ENCODE peak calls at places on chromosomes 7 and 10, in ten cellular contexts. One of them, this sample, is unnamed.

GRCh38 chr7:71026680-71027079 is 105.3 kb upstream of the GALNT17 start:
- DNase-seq in A549: no peak
- DNase-seq in nephron progenitor cell: no peak
- DNase-seq in brain microvascular endothelial cell: no peak
- DNase-seq in upper lobe of right lung: no peak
- DNase-seq in transverse colon: no peak
- DNase-seq in GM10248: no peak
- DNase-seq in BE2C: no peak
- DNase-seq in fibroblast of mammary gland: no peak
- DNase-seq in epithelial cell of esophagus: no peak
- DNase-seq in this sample: no peak

GRCh38 chr10:58642283-58642682 is 129.6 kb downstream of the BICC1 start:
- DNase-seq in GM10248: no peak
- DNase-seq in transverse colon: no peak
- DNase-seq in upper lobe of right lung: no peak
- DNase-seq in A549: no peak
- DNase-seq in fibroblast of mammary gland: peak; percentile 97
- DNase-seq in brain microvascular endothelial cell: no peak
- DNase-seq in BE2C: no peak
- DNase-seq in epithelial cell of esophagus: no peak
- DNase-seq in nephron progenitor cell: no peak
- DNase-seq in this sample: no peak

GRCh38 chr10:17780727-17781126 is 28.4 kb upstream of the MRC1 start:
- DNase-seq in fibroblast of mammary gland: no peak
- DNase-seq in epithelial cell of esophagus: no peak
- DNase-seq in transverse colon: no peak
- DNase-seq in brain microvascular endothelial cell: no peak
- DNase-seq in upper lobe of right lung: no peak
- DNase-seq in BE2C: peak; percentile 70
- DNase-seq in A549: no peak
- DNase-seq in nephron progenitor cell: no peak
- DNase-seq in GM10248: no peak
- DNase-seq in this sample: no peak

GRCh38 chr7:87886875-87887274 is 10.6 kb downstream of the DBF4 start:
- DNase-seq in fibroblast of mammary gland: peak; percentile 55
- DNase-seq in epithelial cell of esophagus: peak; percentile 53
- DNase-seq in A549: no peak
- DNase-seq in upper lobe of right lung: no peak
- DNase-seq in transverse colon: no peak
- DNase-seq in brain microvascular endothelial cell: no peak
- DNase-seq in nephron progenitor cell: no peak
- DNase-seq in GM10248: no peak
- DNase-seq in BE2C: no peak
- DNase-seq in this sample: no peak

GRCh38 chr7:155961241-155962190 is 149.3 kb upstream of the SHH start:
- DNase-seq in A549: no peak
- DNase-seq in transverse colon: no peak
- DNase-seq in brain microvascular endothelial cell: peak; percentile 60
- DNase-seq in nephron progenitor cell: peak; percentile 31
- DNase-seq in BE2C: no peak
- DNase-seq in fibroblast of mammary gland: peak; percentile 25
- DNase-seq in upper lobe of right lung: peak; percentile 85
- DNase-seq in GM10248: no peak
- DNase-seq in epithelial cell of esophagus: peak; percentile 88
- DNase-seq in this sample: peak; percentile 79

GRCh38 chr10:103479135-103479534 is at the start of gene CALHM3:
- DNase-seq in BE2C: no peak
- DNase-seq in transverse colon: no peak
- DNase-seq in epithelial cell of esophagus: peak; percentile 51
- DNase-seq in brain microvascular endothelial cell: no peak
- DNase-seq in upper lobe of right lung: no peak
- DNase-seq in GM10248: no peak
- DNase-seq in A549: peak; percentile 71
- DNase-seq in nephron progenitor cell: no peak
- DNase-seq in fibroblast of mammary gland: no peak
- DNase-seq in this sample: peak; percentile 60

GRCh38 chr10:2761311-2761710 is 306.0 kb upstream of the PFKP start:
- DNase-seq in upper lobe of right lung: no peak
- DNase-seq in epithelial cell of esophagus: no peak
- DNase-seq in brain microvascular endothelial cell: no peak
- DNase-seq in A549: no peak
- DNase-seq in nephron progenitor cell: no peak
- DNase-seq in transverse colon: no peak
- DNase-seq in fibroblast of mammary gland: no peak
- DNase-seq in GM10248: no peak
- DNase-seq in BE2C: no peak
- DNase-seq in this sample: no peak

GRCh38 chr7:120857558-120858298 is at the start of gene TSPAN12:
- DNase-seq in epithelial cell of esophagus: peak; percentile 60
- DNase-seq in brain microvascular endothelial cell: peak; percentile 63
- DNase-seq in GM10248: peak; percentile 86
- DNase-seq in transverse colon: peak; percentile 79
- DNase-seq in fibroblast of mammary gland: peak; percentile 37
- DNase-seq in nephron progenitor cell: peak; percentile 85
- DNase-seq in upper lobe of right lung: peak; percentile 93
- DNase-seq in A549: peak; percentile 66
- DNase-seq in BE2C: peak; percentile 78
- DNase-seq in this sample: peak; percentile 82

GRCh38 chr7:69388462-69389137 is 209.7 kb upstream of the AUTS2 start:
- DNase-seq in fibroblast of mammary gland: no peak
- DNase-seq in BE2C: no peak
- DNase-seq in brain microvascular endothelial cell: no peak
- DNase-seq in nephron progenitor cell: no peak
- DNase-seq in upper lobe of right lung: no peak
- DNase-seq in A549: no peak
- DNase-seq in epithelial cell of esophagus: no peak
- DNase-seq in transverse colon: no peak
- DNase-seq in GM10248: no peak
- DNase-seq in this sample: no peak

GRCh38 chr7:96407427-96407826 is 85.5 kb upstream of the SLC25A13 start:
- DNase-seq in fibroblast of mammary gland: peak; percentile 61
- DNase-seq in A549: no peak
- DNase-seq in upper lobe of right lung: no peak
- DNase-seq in epithelial cell of esophagus: peak; percentile 63
- DNase-seq in GM10248: no peak
- DNase-seq in transverse colon: no peak
- DNase-seq in BE2C: no peak
- DNase-seq in nephron progenitor cell: no peak
- DNase-seq in brain microvascular endothelial cell: peak; percentile 81
- DNase-seq in this sample: no peak

GRCh38 chr10:17795088-17795487 is 14.1 kb upstream of the MRC1 start:
- DNase-seq in GM10248: no peak
- DNase-seq in nephron progenitor cell: no peak
- DNase-seq in upper lobe of right lung: no peak
- DNase-seq in fibroblast of mammary gland: no peak
- DNase-seq in brain microvascular endothelial cell: no peak
- DNase-seq in BE2C: no peak
- DNase-seq in transverse colon: no peak
- DNase-seq in epithelial cell of esophagus: no peak
- DNase-seq in A549: no peak
- DNase-seq in this sample: no peak

GRCh38 chr10:58641095-58641531 is 128.4 kb downstream of the BICC1 start:
- DNase-seq in epithelial cell of esophagus: peak; percentile 68
- DNase-seq in fibroblast of mammary gland: peak; percentile 99
- DNase-seq in GM10248: no peak
- DNase-seq in transverse colon: no peak
- DNase-seq in BE2C: no peak
- DNase-seq in upper lobe of right lung: no peak
- DNase-seq in nephron progenitor cell: no peak
- DNase-seq in brain microvascular endothelial cell: peak; percentile 96
- DNase-seq in A549: peak; percentile 65
- DNase-seq in this sample: peak; percentile 46

GRCh38 chr7:88224596-88225275 is 4.9 kb upstream of the SRI start:
- DNase-seq in epithelial cell of esophagus: peak; percentile 76
- DNase-seq in upper lobe of right lung: no peak
- DNase-seq in nephron progenitor cell: no peak
- DNase-seq in GM10248: no peak
- DNase-seq in brain microvascular endothelial cell: peak; percentile 18
- DNase-seq in A549: no peak
- DNase-seq in BE2C: no peak
- DNase-seq in transverse colon: no peak
- DNase-seq in fibroblast of mammary gland: peak; percentile 72
- DNase-seq in this sample: peak; percentile 13

GRCh38 chr7:66211429-66211828 is 6.3 kb downstream of the TPST1 start:
- DNase-seq in A549: no peak
- DNase-seq in brain microvascular endothelial cell: peak; percentile 21
- DNase-seq in transverse colon: no peak
- DNase-seq in fibroblast of mammary gland: peak; percentile 77
- DNase-seq in nephron progenitor cell: no peak
- DNase-seq in epithelial cell of esophagus: no peak
- DNase-seq in GM10248: no peak
- DNase-seq in upper lobe of right lung: peak; percentile 6
- DNase-seq in BE2C: no peak
- DNase-seq in this sample: no peak

GRCh38 chr7:132742152-132742551 is 165.9 kb upstream of the PLXNA4 start:
- DNase-seq in fibroblast of mammary gland: peak; percentile 98
- DNase-seq in epithelial cell of esophagus: peak; percentile 39
- DNase-seq in nephron progenitor cell: no peak
- DNase-seq in upper lobe of right lung: peak; percentile 75
- DNase-seq in brain microvascular endothelial cell: peak; percentile 99
- DNase-seq in GM10248: no peak
- DNase-seq in transverse colon: no peak
- DNase-seq in A549: peak; percentile 13
- DNase-seq in BE2C: no peak
- DNase-seq in this sample: peak; percentile 9

GRCh38 chr7:45033261-45033930 is 33.4 kb downstream of the CCM2 start:
- DNase-seq in GM10248: no peak
- DNase-seq in A549: no peak
- DNase-seq in BE2C: no peak
- DNase-seq in epithelial cell of esophagus: peak; percentile 82
- DNase-seq in brain microvascular endothelial cell: peak; percentile 28
- DNase-seq in nephron progenitor cell: no peak
- DNase-seq in upper lobe of right lung: no peak
- DNase-seq in transverse colon: no peak
- DNase-seq in fibroblast of mammary gland: peak; percentile 67
- DNase-seq in this sample: no peak

GRCh38 chr7:135508853-135509588 is 881 bp downstream of the CNOT4 start:
- DNase-seq in epithelial cell of esophagus: peak; percentile 41
- DNase-seq in A549: peak; percentile 28
- DNase-seq in transverse colon: peak; percentile 19
- DNase-seq in nephron progenitor cell: peak; percentile 27
- DNase-seq in upper lobe of right lung: no peak
- DNase-seq in brain microvascular endothelial cell: peak; percentile 7
- DNase-seq in BE2C: peak; percentile 41
- DNase-seq in GM10248: peak; percentile 29
- DNase-seq in fibroblast of mammary gland: peak; percentile 35
- DNase-seq in this sample: peak; percentile 17

GRCh38 chr7:155467846-155468821 is 10.2 kb downstream of the EN2 start:
- DNase-seq in epithelial cell of esophagus: no peak
- DNase-seq in transverse colon: no peak
- DNase-seq in A549: no peak
- DNase-seq in nephron progenitor cell: peak; percentile 40
- DNase-seq in fibroblast of mammary gland: no peak
- DNase-seq in GM10248: no peak
- DNase-seq in upper lobe of right lung: no peak
- DNase-seq in BE2C: no peak
- DNase-seq in brain microvascular endothelial cell: no peak
- DNase-seq in this sample: peak; percentile 27

GRCh38 chr7:100087055-100087750 is 1.6 kb upstream of the COPS6 start:
- DNase-seq in GM10248: no peak
- DNase-seq in transverse colon: no peak
- DNase-seq in BE2C: no peak
- DNase-seq in A549: no peak
- DNase-seq in nephron progenitor cell: no peak
- DNase-seq in epithelial cell of esophagus: peak; percentile 86
- DNase-seq in upper lobe of right lung: no peak
- DNase-seq in fibroblast of mammary gland: peak; percentile 97
- DNase-seq in brain microvascular endothelial cell: peak; percentile 87
- DNase-seq in this sample: no peak

GRCh38 chr10:22999942-23000341 is 72.1 kb downstream of the ARMC3 start:
- DNase-seq in brain microvascular endothelial cell: no peak
- DNase-seq in nephron progenitor cell: no peak
- DNase-seq in fibroblast of mammary gland: no peak
- DNase-seq in BE2C: no peak
- DNase-seq in epithelial cell of esophagus: no peak
- DNase-seq in transverse colon: no peak
- DNase-seq in GM10248: no peak
- DNase-seq in A549: no peak
- DNase-seq in upper lobe of right lung: no peak
- DNase-seq in this sample: no peak

GRCh38 chr10:62853710-62854109 is 37.5 kb upstream of the EGR2 start:
- DNase-seq in A549: no peak
- DNase-seq in brain microvascular endothelial cell: no peak
- DNase-seq in upper lobe of right lung: no peak
- DNase-seq in epithelial cell of esophagus: no peak
- DNase-seq in nephron progenitor cell: no peak
- DNase-seq in fibroblast of mammary gland: peak; percentile 47
- DNase-seq in transverse colon: no peak
- DNase-seq in BE2C: no peak
- DNase-seq in GM10248: no peak
- DNase-seq in this sample: no peak

GRCh38 chr7:118870187-118870586 is 645.7 kb downstream of the ANKRD7 start:
- DNase-seq in brain microvascular endothelial cell: no peak
- DNase-seq in epithelial cell of esophagus: peak; percentile 57
- DNase-seq in upper lobe of right lung: no peak
- DNase-seq in nephron progenitor cell: no peak
- DNase-seq in transverse colon: no peak
- DNase-seq in GM10248: no peak
- DNase-seq in A549: no peak
- DNase-seq in BE2C: no peak
- DNase-seq in fibroblast of mammary gland: no peak
- DNase-seq in this sample: peak; percentile 18
- TF ChIP-seq CTCF in brain microvascular endothelial cell: peak; percentile 52
- TF ChIP-seq CTCF in epithelial cell of esophagus: peak; percentile 64
- TF ChIP-seq CTCF in upper lobe of right lung: peak; percentile 9
- TF ChIP-seq CTCF in nephron progenitor cell: no peak
- TF ChIP-seq CTCF in transverse colon: no peak
- TF ChIP-seq CTCF in GM10248: peak; percentile 11
- TF ChIP-seq CTCF in A549: no peak
- TF ChIP-seq CTCF in BE2C: no peak
- TF ChIP-seq CTCF in fibroblast of mammary gland: no peak
- TF ChIP-seq CTCF in this sample: peak; percentile 47

GRCh38 chr10:79189853-79190435 is 121.2 kb downstream of the ZMIZ1 start:
- DNase-seq in transverse colon: no peak
- DNase-seq in fibroblast of mammary gland: no peak
- DNase-seq in brain microvascular endothelial cell: no peak
- DNase-seq in GM10248: no peak
- DNase-seq in nephron progenitor cell: no peak
- DNase-seq in BE2C: peak; percentile 11
- DNase-seq in upper lobe of right lung: no peak
- DNase-seq in A549: no peak
- DNase-seq in epithelial cell of esophagus: peak; percentile 64
- DNase-seq in this sample: no peak
- TF ChIP-seq CTCF in transverse colon: no peak
- TF ChIP-seq CTCF in fibroblast of mammary gland: no peak
- TF ChIP-seq CTCF in brain microvascular endothelial cell: no peak
- TF ChIP-seq CTCF in GM10248: no peak
- TF ChIP-seq CTCF in nephron progenitor cell: no peak
- TF ChIP-seq CTCF in BE2C: no peak
- TF ChIP-seq CTCF in upper lobe of right lung: no peak
- TF ChIP-seq CTCF in A549: no peak
- TF ChIP-seq CTCF in epithelial cell of esophagus: no peak
- TF ChIP-seq CTCF in this sample: no peak

GRCh38 chr7:26397786-26398435 is 106.2 kb downstream of the SNX10 start:
- DNase-seq in nephron progenitor cell: peak; percentile 59
- DNase-seq in epithelial cell of esophagus: no peak
- DNase-seq in BE2C: peak; percentile 13
- DNase-seq in A549: peak; percentile 40
- DNase-seq in GM10248: peak; percentile 40
- DNase-seq in fibroblast of mammary gland: no peak
- DNase-seq in brain microvascular endothelial cell: no peak
- DNase-seq in transverse colon: peak; percentile 37
- DNase-seq in upper lobe of right lung: no peak
- DNase-seq in this sample: peak; percentile 58
- TF ChIP-seq CTCF in nephron progenitor cell: no peak
- TF ChIP-seq CTCF in epithelial cell of esophagus: no peak
- TF ChIP-seq CTCF in BE2C: no peak
- TF ChIP-seq CTCF in A549: no peak
- TF ChIP-seq CTCF in GM10248: no peak
- TF ChIP-seq CTCF in fibroblast of mammary gland: no peak
- TF ChIP-seq CTCF in brain microvascular endothelial cell: no peak
- TF ChIP-seq CTCF in transverse colon: no peak
- TF ChIP-seq CTCF in upper lobe of right lung: no peak
- TF ChIP-seq CTCF in this sample: no peak

GRCh38 chr10:124742418-124743187 is 1.6 kb downstream of the FAM53B start:
- DNase-seq in upper lobe of right lung: no peak
- DNase-seq in epithelial cell of esophagus: no peak
- DNase-seq in transverse colon: no peak
- DNase-seq in brain microvascular endothelial cell: peak; percentile 24
- DNase-seq in GM10248: no peak
- DNase-seq in A549: peak; percentile 54
- DNase-seq in nephron progenitor cell: peak; percentile 38
- DNase-seq in fibroblast of mammary gland: peak; percentile 38
- DNase-seq in BE2C: peak; percentile 39
- DNase-seq in this sample: peak; percentile 9
- TF ChIP-seq CTCF in upper lobe of right lung: no peak
- TF ChIP-seq CTCF in epithelial cell of esophagus: peak; percentile 49
- TF ChIP-seq CTCF in transverse colon: no peak
- TF ChIP-seq CTCF in brain microvascular endothelial cell: peak; percentile 62
- TF ChIP-seq CTCF in GM10248: peak; percentile 27
- TF ChIP-seq CTCF in A549: peak; percentile 35
- TF ChIP-seq CTCF in nephron progenitor cell: no peak
- TF ChIP-seq CTCF in fibroblast of mammary gland: peak; percentile 27
- TF ChIP-seq CTCF in BE2C: peak; percentile 45
- TF ChIP-seq CTCF in this sample: no peak